ENCODE peak calls at places on chromosome 12, in nine cellular contexts. One of them, this sample, is unnamed.

GRCh38 chr12:176321-177181 is 37.4 kb downstream of the SLC6A12 start:
- DNase-seq in heart left ventricle: peak
- DNase-seq in HTR-8/SVneo: peak
- DNase-seq in neural crest cell: no peak
- DNase-seq in tibial artery: no peak
- DNase-seq in T-helper 22 cell: no peak
- DNase-seq in mucosa of gallbladder: peak
- DNase-seq in stimulated activated naive CD8-positive, alpha-beta T cell treated with anti-CD3 and anti-CD28 coated beads, Interleukin-15, amount 100 ng/mL, for 72 hours: no peak
- DNase-seq in NCI-H1092 treated with DMSO at 0.1 percent for 48 hours: no peak
- DNase-seq in this sample: no peak

GRCh38 chr12:94567784-94568183 is 82.6 kb downstream of the TMCC3 start:
- DNase-seq in neural crest cell: no peak
- DNase-seq in mucosa of gallbladder: no peak
- DNase-seq in tibial artery: no peak
- DNase-seq in HTR-8/SVneo: no peak
- DNase-seq in heart left ventricle: no peak
- DNase-seq in stimulated activated naive CD8-positive, alpha-beta T cell treated with anti-CD3 and anti-CD28 coated beads, Interleukin-15, amount 100 ng/mL, for 72 hours: no peak
- DNase-seq in NCI-H1092 treated with DMSO at 0.1 percent for 48 hours: no peak
- DNase-seq in T-helper 22 cell: no peak
- DNase-seq in this sample: no peak

GRCh38 chr12:49019435-49020317 is 1.1 kb upstream of the PRKAG1 start:
- DNase-seq in neural crest cell: no peak
- DNase-seq in HTR-8/SVneo: peak
- DNase-seq in heart left ventricle: no peak
- DNase-seq in tibial artery: no peak
- DNase-seq in stimulated activated naive CD8-positive, alpha-beta T cell treated with anti-CD3 and anti-CD28 coated beads, Interleukin-15, amount 100 ng/mL, for 72 hours: peak
- DNase-seq in NCI-H1092 treated with DMSO at 0.1 percent for 48 hours: no peak
- DNase-seq in T-helper 22 cell: no peak
- DNase-seq in mucosa of gallbladder: no peak
- DNase-seq in this sample: no peak

GRCh38 chr12:21644516-21644915 is 13.1 kb downstream of the LDHB start:
- DNase-seq in heart left ventricle: no peak
- DNase-seq in HTR-8/SVneo: no peak
- DNase-seq in NCI-H1092 treated with DMSO at 0.1 percent for 48 hours: no peak
- DNase-seq in mucosa of gallbladder: no peak
- DNase-seq in T-helper 22 cell: no peak
- DNase-seq in tibial artery: no peak
- DNase-seq in stimulated activated naive CD8-positive, alpha-beta T cell treated with anti-CD3 and anti-CD28 coated beads, Interleukin-15, amount 100 ng/mL, for 72 hours: no peak
- DNase-seq in neural crest cell: no peak
- DNase-seq in this sample: no peak

GRCh38 chr12:66920205-66920604 is 241.3 kb upstream of the GRIP1 start:
- DNase-seq in HTR-8/SVneo: no peak
- DNase-seq in heart left ventricle: no peak
- DNase-seq in mucosa of gallbladder: no peak
- DNase-seq in NCI-H1092 treated with DMSO at 0.1 percent for 48 hours: no peak
- DNase-seq in T-helper 22 cell: no peak
- DNase-seq in tibial artery: no peak
- DNase-seq in stimulated activated naive CD8-positive, alpha-beta T cell treated with anti-CD3 and anti-CD28 coated beads, Interleukin-15, amount 100 ng/mL, for 72 hours: no peak
- DNase-seq in neural crest cell: no peak
- DNase-seq in this sample: no peak

GRCh38 chr12:14264316-14264715 is 101.2 kb upstream of the ATF7IP start:
- DNase-seq in NCI-H1092 treated with DMSO at 0.1 percent for 48 hours: no peak
- DNase-seq in mucosa of gallbladder: no peak
- DNase-seq in T-helper 22 cell: no peak
- DNase-seq in tibial artery: no peak
- DNase-seq in HTR-8/SVneo: no peak
- DNase-seq in stimulated activated naive CD8-positive, alpha-beta T cell treated with anti-CD3 and anti-CD28 coated beads, Interleukin-15, amount 100 ng/mL, for 72 hours: no peak
- DNase-seq in neural crest cell: no peak
- DNase-seq in heart left ventricle: no peak
- DNase-seq in this sample: no peak

GRCh38 chr12:124852329-124852831 is 11.3 kb downstream of the SCARB1 start:
- DNase-seq in tibial artery: peak
- DNase-seq in stimulated activated naive CD8-positive, alpha-beta T cell treated with anti-CD3 and anti-CD28 coated beads, Interleukin-15, amount 100 ng/mL, for 72 hours: no peak
- DNase-seq in HTR-8/SVneo: no peak
- DNase-seq in mucosa of gallbladder: peak
- DNase-seq in heart left ventricle: peak
- DNase-seq in T-helper 22 cell: no peak
- DNase-seq in neural crest cell: no peak
- DNase-seq in NCI-H1092 treated with DMSO at 0.1 percent for 48 hours: no peak
- DNase-seq in this sample: no peak

GRCh38 chr12:13539051-13539450 is 342.5 kb downstream of the EMP1 start:
- DNase-seq in tibial artery: no peak
- DNase-seq in NCI-H1092 treated with DMSO at 0.1 percent for 48 hours: no peak
- DNase-seq in stimulated activated naive CD8-positive, alpha-beta T cell treated with anti-CD3 and anti-CD28 coated beads, Interleukin-15, amount 100 ng/mL, for 72 hours: no peak
- DNase-seq in HTR-8/SVneo: no peak
- DNase-seq in mucosa of gallbladder: no peak
- DNase-seq in T-helper 22 cell: no peak
- DNase-seq in heart left ventricle: no peak
- DNase-seq in neural crest cell: no peak
- DNase-seq in this sample: no peak

GRCh38 chr12:8886515-8887284 is 27.6 kb upstream of the PHC1 start:
- DNase-seq in NCI-H1092 treated with DMSO at 0.1 percent for 48 hours: no peak
- DNase-seq in heart left ventricle: no peak
- DNase-seq in stimulated activated naive CD8-positive, alpha-beta T cell treated with anti-CD3 and anti-CD28 coated beads, Interleukin-15, amount 100 ng/mL, for 72 hours: no peak
- DNase-seq in T-helper 22 cell: no peak
- DNase-seq in mucosa of gallbladder: no peak
- DNase-seq in tibial artery: no peak
- DNase-seq in neural crest cell: no peak
- DNase-seq in HTR-8/SVneo: no peak
- DNase-seq in this sample: no peak

This sample was measured in CD4-positive, alpha-beta T cell.